ENCODE peak calls at places on chromosome 13, in four cellular contexts. F is DMS79; V is stimulated activated CD8-positive, alpha-beta memory T cell treated with anti-CD3 and anti-CD28 coated beads, Interleukin-7, amount 100 ng/mL, for 4 hours; Q is nephron progenitor cell. G is an unnamed sample.

GRCh38 chr13:42996584-42996983 is 4.5 kb upstream of the EPSTI1 start:
- DNase-seq in F (no peak), V (no peak), Q (no peak), G (no peak)

GRCh38 chr13:41916173-41916954 is 44.5 kb downstream of the VWA8 start:
- DNase-seq in V (no peak), F (no peak), Q (no peak), G (no peak)

GRCh38 chr13:30616927-30617314 is 799 bp upstream of the USPL1 start:
- DNase-seq in V (no peak), Q (no peak), F (peak), G (peak)

GRCh38 chr13:113978741-113979481 is 5.0 kb upstream of the C13orf46 start:
- DNase-seq in V (no peak), Q (no peak), F (no peak), G (no peak)

GRCh38 chr13:21344662-21345176 is 114.4 kb downstream of the ZDHHC20 start:
- DNase-seq in Q (no peak), V (no peak), F (no peak), G (no peak)

GRCh38 chr13:30421093-30422055 is 919 bp upstream of the UBE2L5 start:
- DNase-seq in V (peak), F (peak), Q (peak), G (no peak)

GRCh38 chr13:36859259-36859658 is 40.2 kb downstream of the RFXAP start:
- DNase-seq in V (no peak), Q (no peak), F (no peak), G (no peak)

GRCh38 chr13:29707876-29708543 is 112.5 kb upstream of the SLC7A1 start:
- DNase-seq in V (no peak), F (no peak), Q (no peak), G (peak)

GRCh38 chr13:113726961-113727411 is 32.0 kb upstream of the TMEM255B start:
- DNase-seq in Q (no peak), F (no peak), V (no peak), G (no peak)

G was measured in NCI-H2081.